ENCODE peak calls at places on chromosomes 13 and 19, in five cellular contexts. One of them, this sample, is unnamed.

GRCh38 chr13:44854264-44855060 is 134.8 kb downstream of the NUFIP1 start:
- ATAC-seq in PC-3: no peak
- ATAC-seq in Right ventricle myocardium superior: peak; percentile 94
- ATAC-seq in GM12878: no peak
- ATAC-seq in stimulated activated naive CD8-positive, alpha-beta T cell treated with anti-CD3 and anti-CD28 coated beads, Interleukin-15, Interleukin-2, amounts not matched to agents 100 U/mL and 50 U/mL, for 24 hours: no peak
- ATAC-seq in this sample: peak; percentile 90

GRCh38 chr13:77810430-77810829 is 108.2 kb downstream of the EDNRB start:
- ATAC-seq in PC-3: peak; percentile 53
- ATAC-seq in Right ventricle myocardium superior: no peak
- ATAC-seq in GM12878: peak; percentile 73
- ATAC-seq in stimulated activated naive CD8-positive, alpha-beta T cell treated with anti-CD3 and anti-CD28 coated beads, Interleukin-15, Interleukin-2, amounts not matched to agents 100 U/mL and 50 U/mL, for 24 hours: no peak
- ATAC-seq in this sample: peak; percentile 31

GRCh38 chr13:43333176-43333575 is 309.8 kb downstream of the DNAJC15 start:
- ATAC-seq in PC-3: no peak
- ATAC-seq in Right ventricle myocardium superior: peak; percentile 18
- ATAC-seq in GM12878: no peak
- ATAC-seq in stimulated activated naive CD8-positive, alpha-beta T cell treated with anti-CD3 and anti-CD28 coated beads, Interleukin-15, Interleukin-2, amounts not matched to agents 100 U/mL and 50 U/mL, for 24 hours: no peak
- ATAC-seq in this sample: no peak

GRCh38 chr13:110055089-110055488 is 251.9 kb downstream of the COL4A1 start:
- ATAC-seq in PC-3: no peak
- ATAC-seq in Right ventricle myocardium superior: no peak
- ATAC-seq in GM12878: peak; percentile 99
- ATAC-seq in stimulated activated naive CD8-positive, alpha-beta T cell treated with anti-CD3 and anti-CD28 coated beads, Interleukin-15, Interleukin-2, amounts not matched to agents 100 U/mL and 50 U/mL, for 24 hours: peak; percentile 46
- ATAC-seq in this sample: no peak

GRCh38 chr13:78133511-78133910 is 214.9 kb upstream of the EDNRB start:
- ATAC-seq in PC-3: no peak
- ATAC-seq in Right ventricle myocardium superior: no peak
- ATAC-seq in GM12878: no peak
- ATAC-seq in stimulated activated naive CD8-positive, alpha-beta T cell treated with anti-CD3 and anti-CD28 coated beads, Interleukin-15, Interleukin-2, amounts not matched to agents 100 U/mL and 50 U/mL, for 24 hours: no peak
- ATAC-seq in this sample: no peak

GRCh38 chr19:51417107-51417806 is at the start of gene SIGLEC10:
- ATAC-seq in PC-3: peak; percentile 64
- ATAC-seq in Right ventricle myocardium superior: peak; percentile 62
- ATAC-seq in GM12878: peak; percentile 92
- ATAC-seq in stimulated activated naive CD8-positive, alpha-beta T cell treated with anti-CD3 and anti-CD28 coated beads, Interleukin-15, Interleukin-2, amounts not matched to agents 100 U/mL and 50 U/mL, for 24 hours: peak; percentile 64
- ATAC-seq in this sample: peak; percentile 44

GRCh38 chr19:8163781-8164180 is 14.4 kb upstream of the FBN3 start:
- ATAC-seq in PC-3: peak; percentile 75
- ATAC-seq in Right ventricle myocardium superior: no peak
- ATAC-seq in GM12878: no peak
- ATAC-seq in stimulated activated naive CD8-positive, alpha-beta T cell treated with anti-CD3 and anti-CD28 coated beads, Interleukin-15, Interleukin-2, amounts not matched to agents 100 U/mL and 50 U/mL, for 24 hours: no peak
- ATAC-seq in this sample: no peak

GRCh38 chr19:5074830-5075394 is 106.0 kb downstream of the KDM4B start:
- ATAC-seq in PC-3: no peak
- ATAC-seq in Right ventricle myocardium superior: no peak
- ATAC-seq in GM12878: no peak
- ATAC-seq in stimulated activated naive CD8-positive, alpha-beta T cell treated with anti-CD3 and anti-CD28 coated beads, Interleukin-15, Interleukin-2, amounts not matched to agents 100 U/mL and 50 U/mL, for 24 hours: no peak
- ATAC-seq in this sample: no peak

GRCh38 chr19:16429066-16429758 is 42.6 kb downstream of the EPS15L1 start:
- ATAC-seq in PC-3: peak; percentile 79
- ATAC-seq in Right ventricle myocardium superior: peak; percentile 94
- ATAC-seq in GM12878: no peak
- ATAC-seq in stimulated activated naive CD8-positive, alpha-beta T cell treated with anti-CD3 and anti-CD28 coated beads, Interleukin-15, Interleukin-2, amounts not matched to agents 100 U/mL and 50 U/mL, for 24 hours: no peak
- ATAC-seq in this sample: peak; percentile 96

GRCh38 chr13:106468207-106468606 is 67.3 kb downstream of the EFNB2 start:
- ATAC-seq in PC-3: no peak
- ATAC-seq in Right ventricle myocardium superior: peak; percentile 87
- ATAC-seq in GM12878: no peak
- ATAC-seq in stimulated activated naive CD8-positive, alpha-beta T cell treated with anti-CD3 and anti-CD28 coated beads, Interleukin-15, Interleukin-2, amounts not matched to agents 100 U/mL and 50 U/mL, for 24 hours: no peak
- ATAC-seq in this sample: no peak

GRCh38 chr13:108574856-108575255 is 54.6 kb upstream of the MYO16 start:
- ATAC-seq in PC-3: no peak
- ATAC-seq in Right ventricle myocardium superior: no peak
- ATAC-seq in GM12878: peak; percentile 45
- ATAC-seq in stimulated activated naive CD8-positive, alpha-beta T cell treated with anti-CD3 and anti-CD28 coated beads, Interleukin-15, Interleukin-2, amounts not matched to agents 100 U/mL and 50 U/mL, for 24 hours: no peak
- ATAC-seq in this sample: no peak

This sample was measured in esophagus mucosa.